ENCODE peak calls at places on chromosome 16, in ten cellular contexts. One of them, this sample, is unnamed.
A peak's percentile ranks its signal among the peaks of the same experiment; 100 is the strongest.

GRCh38 chr16:11411059-11411550 is 65.8 kb downstream of the RMI2 start:
- DNase-seq in activated T-cell treated with anti-CD3 and anti-CD28 coated beads, Interleukin-2, amount 50 U/mL, for 72 hours: no peak
- DNase-seq in upper lobe of right lung: no peak
- DNase-seq in SW 1271: no peak
- DNase-seq in stimulated activated CD4-positive, alpha-beta T cell treated with anti-CD3 and anti-CD28 coated beads, Interleukin-1b, Interleukin-23, amount 100 ng/mL, for 24 hours: no peak
- DNase-seq in HCT116: no peak
- DNase-seq in HS-5: no peak
- DNase-seq in NCI-H748 treated with DMSO at 0.1 percent for 48 hours: no peak
- DNase-seq in GM10248: no peak
- DNase-seq in NCI-H1092 treated with DMSO at 0.1 percent for 48 hours: no peak
- DNase-seq in this sample: no peak

GRCh38 chr16:88665148-88665547 is 2.3 kb upstream of the MVD start:
- DNase-seq in activated T-cell treated with anti-CD3 and anti-CD28 coated beads, Interleukin-2, amount 50 U/mL, for 72 hours: no peak
- DNase-seq in upper lobe of right lung: no peak
- DNase-seq in SW 1271: no peak
- DNase-seq in stimulated activated CD4-positive, alpha-beta T cell treated with anti-CD3 and anti-CD28 coated beads, Interleukin-1b, Interleukin-23, amount 100 ng/mL, for 24 hours: no peak
- DNase-seq in HCT116: no peak
- DNase-seq in HS-5: no peak
- DNase-seq in NCI-H748 treated with DMSO at 0.1 percent for 48 hours: no peak
- DNase-seq in GM10248: no peak
- DNase-seq in NCI-H1092 treated with DMSO at 0.1 percent for 48 hours: no peak
- DNase-seq in this sample: no peak

GRCh38 chr16:30641378-30641982 is 9.3 kb upstream of the PRR14 start:
- DNase-seq in activated T-cell treated with anti-CD3 and anti-CD28 coated beads, Interleukin-2, amount 50 U/mL, for 72 hours: no peak
- DNase-seq in upper lobe of right lung: no peak
- DNase-seq in SW 1271: no peak
- DNase-seq in stimulated activated CD4-positive, alpha-beta T cell treated with anti-CD3 and anti-CD28 coated beads, Interleukin-1b, Interleukin-23, amount 100 ng/mL, for 24 hours: no peak
- DNase-seq in HCT116: no peak
- DNase-seq in HS-5: no peak
- DNase-seq in NCI-H748 treated with DMSO at 0.1 percent for 48 hours: no peak
- DNase-seq in GM10248: no peak
- DNase-seq in NCI-H1092 treated with DMSO at 0.1 percent for 48 hours: no peak
- DNase-seq in this sample: no peak

GRCh38 chr16:82651921-82652601 is 25.3 kb downstream of the CDH13 start:
- DNase-seq in activated T-cell treated with anti-CD3 and anti-CD28 coated beads, Interleukin-2, amount 50 U/mL, for 72 hours: peak; percentile 26
- DNase-seq in upper lobe of right lung: no peak
- DNase-seq in SW 1271: no peak
- DNase-seq in stimulated activated CD4-positive, alpha-beta T cell treated with anti-CD3 and anti-CD28 coated beads, Interleukin-1b, Interleukin-23, amount 100 ng/mL, for 24 hours: no peak
- DNase-seq in HCT116: no peak
- DNase-seq in HS-5: no peak
- DNase-seq in NCI-H748 treated with DMSO at 0.1 percent for 48 hours: no peak
- DNase-seq in GM10248: no peak
- DNase-seq in NCI-H1092 treated with DMSO at 0.1 percent for 48 hours: no peak
- DNase-seq in this sample: no peak

GRCh38 chr16:89621698-89622409 is 8.4 kb downstream of the DPEP1 start:
- DNase-seq in activated T-cell treated with anti-CD3 and anti-CD28 coated beads, Interleukin-2, amount 50 U/mL, for 72 hours: no peak
- DNase-seq in upper lobe of right lung: no peak
- DNase-seq in SW 1271: no peak
- DNase-seq in stimulated activated CD4-positive, alpha-beta T cell treated with anti-CD3 and anti-CD28 coated beads, Interleukin-1b, Interleukin-23, amount 100 ng/mL, for 24 hours: no peak
- DNase-seq in HCT116: no peak
- DNase-seq in HS-5: no peak
- DNase-seq in NCI-H748 treated with DMSO at 0.1 percent for 48 hours: no peak
- DNase-seq in GM10248: no peak
- DNase-seq in NCI-H1092 treated with DMSO at 0.1 percent for 48 hours: no peak
- DNase-seq in this sample: no peak

GRCh38 chr16:72858611-72859493 is 189.1 kb downstream of the ZFHX3 start:
- DNase-seq in activated T-cell treated with anti-CD3 and anti-CD28 coated beads, Interleukin-2, amount 50 U/mL, for 72 hours: no peak
- DNase-seq in upper lobe of right lung: peak; percentile 25
- DNase-seq in SW 1271: no peak
- DNase-seq in stimulated activated CD4-positive, alpha-beta T cell treated with anti-CD3 and anti-CD28 coated beads, Interleukin-1b, Interleukin-23, amount 100 ng/mL, for 24 hours: no peak
- DNase-seq in HCT116: no peak
- DNase-seq in HS-5: no peak
- DNase-seq in NCI-H748 treated with DMSO at 0.1 percent for 48 hours: no peak
- DNase-seq in GM10248: no peak
- DNase-seq in NCI-H1092 treated with DMSO at 0.1 percent for 48 hours: no peak
- DNase-seq in this sample: no peak

GRCh38 chr16:16178455-16179162 is 44.7 kb downstream of the ABCC6 start:
- DNase-seq in activated T-cell treated with anti-CD3 and anti-CD28 coated beads, Interleukin-2, amount 50 U/mL, for 72 hours: no peak
- DNase-seq in upper lobe of right lung: no peak
- DNase-seq in SW 1271: no peak
- DNase-seq in stimulated activated CD4-positive, alpha-beta T cell treated with anti-CD3 and anti-CD28 coated beads, Interleukin-1b, Interleukin-23, amount 100 ng/mL, for 24 hours: no peak
- DNase-seq in HCT116: no peak
- DNase-seq in HS-5: no peak
- DNase-seq in NCI-H748 treated with DMSO at 0.1 percent for 48 hours: no peak
- DNase-seq in GM10248: no peak
- DNase-seq in NCI-H1092 treated with DMSO at 0.1 percent for 48 hours: no peak
- DNase-seq in this sample: no peak

GRCh38 chr16:26261621-26262020 is 569.9 kb downstream of the HS3ST4 start:
- DNase-seq in activated T-cell treated with anti-CD3 and anti-CD28 coated beads, Interleukin-2, amount 50 U/mL, for 72 hours: no peak
- DNase-seq in upper lobe of right lung: no peak
- DNase-seq in SW 1271: no peak
- DNase-seq in stimulated activated CD4-positive, alpha-beta T cell treated with anti-CD3 and anti-CD28 coated beads, Interleukin-1b, Interleukin-23, amount 100 ng/mL, for 24 hours: no peak
- DNase-seq in HCT116: no peak
- DNase-seq in HS-5: no peak
- DNase-seq in NCI-H748 treated with DMSO at 0.1 percent for 48 hours: no peak
- DNase-seq in GM10248: no peak
- DNase-seq in NCI-H1092 treated with DMSO at 0.1 percent for 48 hours: no peak
- DNase-seq in this sample: no peak

GRCh38 chr16:77191259-77191969 is 424 bp downstream of the MON1B start:
- DNase-seq in activated T-cell treated with anti-CD3 and anti-CD28 coated beads, Interleukin-2, amount 50 U/mL, for 72 hours: peak; percentile 17
- DNase-seq in upper lobe of right lung: peak; percentile 71
- DNase-seq in SW 1271: no peak
- DNase-seq in stimulated activated CD4-positive, alpha-beta T cell treated with anti-CD3 and anti-CD28 coated beads, Interleukin-1b, Interleukin-23, amount 100 ng/mL, for 24 hours: no peak
- DNase-seq in HCT116: no peak
- DNase-seq in HS-5: no peak
- DNase-seq in NCI-H748 treated with DMSO at 0.1 percent for 48 hours: no peak
- DNase-seq in GM10248: no peak
- DNase-seq in NCI-H1092 treated with DMSO at 0.1 percent for 48 hours: no peak
- DNase-seq in this sample: peak; percentile 43

GRCh38 chr16:72066747-72067146 is 3.7 kb downstream of the HPR start:
- DNase-seq in activated T-cell treated with anti-CD3 and anti-CD28 coated beads, Interleukin-2, amount 50 U/mL, for 72 hours: peak; percentile 3
- DNase-seq in upper lobe of right lung: no peak
- DNase-seq in SW 1271: peak; percentile 60
- DNase-seq in stimulated activated CD4-positive, alpha-beta T cell treated with anti-CD3 and anti-CD28 coated beads, Interleukin-1b, Interleukin-23, amount 100 ng/mL, for 24 hours: no peak
- DNase-seq in HCT116: peak; percentile 13
- DNase-seq in HS-5: no peak
- DNase-seq in NCI-H748 treated with DMSO at 0.1 percent for 48 hours: no peak
- DNase-seq in GM10248: peak; percentile 29
- DNase-seq in NCI-H1092 treated with DMSO at 0.1 percent for 48 hours: peak; percentile 44
- DNase-seq in this sample: no peak

GRCh38 chr16:70160388-70160787 is 13.2 kb upstream of the CLEC18C start:
- DNase-seq in activated T-cell treated with anti-CD3 and anti-CD28 coated beads, Interleukin-2, amount 50 U/mL, for 72 hours: no peak
- DNase-seq in upper lobe of right lung: no peak
- DNase-seq in SW 1271: no peak
- DNase-seq in stimulated activated CD4-positive, alpha-beta T cell treated with anti-CD3 and anti-CD28 coated beads, Interleukin-1b, Interleukin-23, amount 100 ng/mL, for 24 hours: no peak
- DNase-seq in HCT116: no peak
- DNase-seq in HS-5: no peak
- DNase-seq in NCI-H748 treated with DMSO at 0.1 percent for 48 hours: no peak
- DNase-seq in GM10248: peak; percentile 15
- DNase-seq in NCI-H1092 treated with DMSO at 0.1 percent for 48 hours: no peak
- DNase-seq in this sample: no peak

GRCh38 chr16:10950393-10950792 is 6.0 kb downstream of the CLEC16A start:
- DNase-seq in activated T-cell treated with anti-CD3 and anti-CD28 coated beads, Interleukin-2, amount 50 U/mL, for 72 hours: no peak
- DNase-seq in upper lobe of right lung: peak; percentile 40
- DNase-seq in SW 1271: no peak
- DNase-seq in stimulated activated CD4-positive, alpha-beta T cell treated with anti-CD3 and anti-CD28 coated beads, Interleukin-1b, Interleukin-23, amount 100 ng/mL, for 24 hours: no peak
- DNase-seq in HCT116: no peak
- DNase-seq in HS-5: no peak
- DNase-seq in NCI-H748 treated with DMSO at 0.1 percent for 48 hours: no peak
- DNase-seq in GM10248: no peak
- DNase-seq in NCI-H1092 treated with DMSO at 0.1 percent for 48 hours: no peak
- DNase-seq in this sample: peak; percentile 70

GRCh38 chr16:85781685-85782370 is 17.5 kb downstream of the EMC8 start:
- DNase-seq in activated T-cell treated with anti-CD3 and anti-CD28 coated beads, Interleukin-2, amount 50 U/mL, for 72 hours: no peak
- DNase-seq in upper lobe of right lung: peak; percentile 79
- DNase-seq in SW 1271: no peak
- DNase-seq in stimulated activated CD4-positive, alpha-beta T cell treated with anti-CD3 and anti-CD28 coated beads, Interleukin-1b, Interleukin-23, amount 100 ng/mL, for 24 hours: no peak
- DNase-seq in HCT116: no peak
- DNase-seq in HS-5: no peak
- DNase-seq in NCI-H748 treated with DMSO at 0.1 percent for 48 hours: no peak
- DNase-seq in GM10248: no peak
- DNase-seq in NCI-H1092 treated with DMSO at 0.1 percent for 48 hours: peak; percentile 56
- DNase-seq in this sample: no peak

GRCh38 chr16:82633964-82634600 is 7.3 kb downstream of the CDH13 start:
- DNase-seq in activated T-cell treated with anti-CD3 and anti-CD28 coated beads, Interleukin-2, amount 50 U/mL, for 72 hours: no peak
- DNase-seq in upper lobe of right lung: no peak
- DNase-seq in SW 1271: no peak
- DNase-seq in stimulated activated CD4-positive, alpha-beta T cell treated with anti-CD3 and anti-CD28 coated beads, Interleukin-1b, Interleukin-23, amount 100 ng/mL, for 24 hours: no peak
- DNase-seq in HCT116: no peak
- DNase-seq in HS-5: no peak
- DNase-seq in NCI-H748 treated with DMSO at 0.1 percent for 48 hours: peak; percentile 6
- DNase-seq in GM10248: no peak
- DNase-seq in NCI-H1092 treated with DMSO at 0.1 percent for 48 hours: no peak
- DNase-seq in this sample: no peak

GRCh38 chr16:19690196-19690595 is 27.8 kb downstream of the KNOP1 start:
- DNase-seq in activated T-cell treated with anti-CD3 and anti-CD28 coated beads, Interleukin-2, amount 50 U/mL, for 72 hours: no peak
- DNase-seq in upper lobe of right lung: peak; percentile 20
- DNase-seq in SW 1271: no peak
- DNase-seq in stimulated activated CD4-positive, alpha-beta T cell treated with anti-CD3 and anti-CD28 coated beads, Interleukin-1b, Interleukin-23, amount 100 ng/mL, for 24 hours: no peak
- DNase-seq in HCT116: no peak
- DNase-seq in HS-5: no peak
- DNase-seq in NCI-H748 treated with DMSO at 0.1 percent for 48 hours: no peak
- DNase-seq in GM10248: no peak
- DNase-seq in NCI-H1092 treated with DMSO at 0.1 percent for 48 hours: no peak
- DNase-seq in this sample: no peak

GRCh38 chr16:21167360-21167759 is 8.9 kb downstream of the LDAF1 start:
- DNase-seq in activated T-cell treated with anti-CD3 and anti-CD28 coated beads, Interleukin-2, amount 50 U/mL, for 72 hours: no peak
- DNase-seq in upper lobe of right lung: no peak
- DNase-seq in SW 1271: peak; percentile 8
- DNase-seq in stimulated activated CD4-positive, alpha-beta T cell treated with anti-CD3 and anti-CD28 coated beads, Interleukin-1b, Interleukin-23, amount 100 ng/mL, for 24 hours: no peak
- DNase-seq in HCT116: peak; percentile 28
- DNase-seq in HS-5: peak; percentile 87
- DNase-seq in NCI-H748 treated with DMSO at 0.1 percent for 48 hours: no peak
- DNase-seq in GM10248: no peak
- DNase-seq in NCI-H1092 treated with DMSO at 0.1 percent for 48 hours: no peak
- DNase-seq in this sample: peak; percentile 60

GRCh38 chr16:56769674-56770073 is 39.7 kb downstream of the NUP93 start:
- DNase-seq in activated T-cell treated with anti-CD3 and anti-CD28 coated beads, Interleukin-2, amount 50 U/mL, for 72 hours: no peak
- DNase-seq in upper lobe of right lung: no peak
- DNase-seq in SW 1271: no peak
- DNase-seq in stimulated activated CD4-positive, alpha-beta T cell treated with anti-CD3 and anti-CD28 coated beads, Interleukin-1b, Interleukin-23, amount 100 ng/mL, for 24 hours: no peak
- DNase-seq in HCT116: no peak
- DNase-seq in HS-5: no peak
- DNase-seq in NCI-H748 treated with DMSO at 0.1 percent for 48 hours: no peak
- DNase-seq in GM10248: no peak
- DNase-seq in NCI-H1092 treated with DMSO at 0.1 percent for 48 hours: no peak
- DNase-seq in this sample: no peak

GRCh38 chr16:73161977-73162376 is 114.0 kb upstream of the ZFHX3 start:
- DNase-seq in activated T-cell treated with anti-CD3 and anti-CD28 coated beads, Interleukin-2, amount 50 U/mL, for 72 hours: no peak
- DNase-seq in upper lobe of right lung: no peak
- DNase-seq in SW 1271: no peak
- DNase-seq in stimulated activated CD4-positive, alpha-beta T cell treated with anti-CD3 and anti-CD28 coated beads, Interleukin-1b, Interleukin-23, amount 100 ng/mL, for 24 hours: no peak
- DNase-seq in HCT116: no peak
- DNase-seq in HS-5: no peak
- DNase-seq in NCI-H748 treated with DMSO at 0.1 percent for 48 hours: no peak
- DNase-seq in GM10248: no peak
- DNase-seq in NCI-H1092 treated with DMSO at 0.1 percent for 48 hours: no peak
- DNase-seq in this sample: no peak

GRCh38 chr16:84717484-84717883 is 17.7 kb downstream of the USP10 start:
- DNase-seq in activated T-cell treated with anti-CD3 and anti-CD28 coated beads, Interleukin-2, amount 50 U/mL, for 72 hours: no peak
- DNase-seq in upper lobe of right lung: no peak
- DNase-seq in SW 1271: no peak
- DNase-seq in stimulated activated CD4-positive, alpha-beta T cell treated with anti-CD3 and anti-CD28 coated beads, Interleukin-1b, Interleukin-23, amount 100 ng/mL, for 24 hours: no peak
- DNase-seq in HCT116: no peak
- DNase-seq in HS-5: no peak
- DNase-seq in NCI-H748 treated with DMSO at 0.1 percent for 48 hours: no peak
- DNase-seq in GM10248: no peak
- DNase-seq in NCI-H1092 treated with DMSO at 0.1 percent for 48 hours: no peak
- DNase-seq in this sample: no peak